ENCODE peak calls at places on chromosome 3, in eight cellular contexts. S, M, A, J, X, Q, T and Z are unnamed samples.
A peak's percentile ranks its signal among the peaks of the same experiment; 100 is the strongest.

GRCh38 chr3:77500711-77501110 is 460.8 kb downstream of the ROBO2 start:
- DNase-seq in S (no peak), M (no peak), A (no peak), J (no peak), X (no peak), Q (no peak), T (no peak), Z (no peak)

GRCh38 chr3:174199696-174200095 is 659.4 kb upstream of the NAALADL2 start:
- DNase-seq in S (no peak), M (no peak), A (no peak), J (no peak), X (no peak), Q (no peak), T (no peak), Z (no peak)

GRCh38 chr3:105580551-105580950 is 213.8 kb downstream of the ALCAM start:
- DNase-seq in S (no peak), M (no peak), A (no peak), J (no peak), X (no peak), Q (no peak), T (no peak), Z (no peak)

GRCh38 chr3:177538064-177538742 is 340.9 kb upstream of the TBL1XR1 start:
- DNase-seq in S (peak; percentile 43), M (no peak), A (no peak), J (no peak), X (no peak), Q (no peak), T (peak; percentile 19), Z (no peak)

GRCh38 chr3:46381662-46382061 is 10.9 kb downstream of the CCR5 start:
- DNase-seq in S (no peak), M (no peak), A (no peak), J (no peak), X (no peak), Q (no peak), T (no peak), Z (no peak)

GRCh38 chr3:120353463-120353862 is 4.3 kb upstream of the LRRC58 start:
- DNase-seq in S (no peak), M (no peak), A (no peak), J (no peak), X (no peak), Q (no peak), T (no peak), Z (no peak)

GRCh38 chr3:45029216-45029615 is 3.1 kb downstream of the CLEC3B start:
- DNase-seq in S (no peak), M (no peak), A (no peak), J (no peak), X (no peak), Q (no peak), T (no peak), Z (no peak)

GRCh38 chr3:135887220-135887619 is 78.3 kb upstream of the PPP2R3A start:
- DNase-seq in S (no peak), M (no peak), A (no peak), J (no peak), X (no peak), Q (no peak), T (no peak), Z (no peak)

GRCh38 chr3:141065841-141066592 is 14.9 kb downstream of the SPSB4 start:
- DNase-seq in S (no peak), M (no peak), A (no peak), J (no peak), X (no peak), Q (no peak), T (no peak), Z (no peak)

GRCh38 chr3:25532763-25533162 is 104.7 kb downstream of the RARB start:
- DNase-seq in S (no peak), M (no peak), A (no peak), J (peak; percentile 8), X (no peak), Q (peak; percentile 8), T (no peak), Z (peak; percentile 8)

GRCh38 chr3:31356941-31357340 is 175.8 kb upstream of the STT3B start:
- DNase-seq in S (no peak), M (no peak), A (no peak), J (peak; percentile 18), X (no peak), Q (no peak), T (no peak), Z (no peak)

GRCh38 chr3:9552252-9552999 is 1.2 kb downstream of the LHFPL4 start:
- DNase-seq in S (no peak), M (peak; percentile 6), A (peak; percentile 74), J (peak; percentile 62), X (peak; percentile 9), Q (peak; percentile 67), T (no peak), Z (no peak)

GRCh38 chr3:170475091-170475705 is 56.5 kb downstream of the CLDN11 start:
- DNase-seq in S (no peak), M (no peak), A (no peak), J (no peak), X (no peak), Q (no peak), T (no peak), Z (no peak)

GRCh38 chr3:192042116-192042515 is 581.2 kb downstream of the PYDC2 start:
- DNase-seq in S (no peak), M (no peak), A (no peak), J (no peak), X (no peak), Q (peak; percentile 56), T (no peak), Z (no peak)

GRCh38 chr3:134623615-134624245 is 27.1 kb downstream of the KY start:
- DNase-seq in S (no peak), M (no peak), A (no peak), J (no peak), X (no peak), Q (no peak), T (no peak), Z (no peak)

GRCh38 chr3:21893250-21893649 is 142.2 kb upstream of the ZNF385D start:
- DNase-seq in S (no peak), M (no peak), A (no peak), J (no peak), X (no peak), Q (no peak), T (no peak), Z (no peak)